ENCODE peak calls at places on chromosome 14, in six cellular contexts. One of them, this sample, is unnamed.

GRCh38 chr14:68235011-68235410 is 415.4 kb downstream of the RAD51B start:
- DNase-seq in GM12891: no peak
- DNase-seq in K562: no peak
- DNase-seq in HepG2: no peak
- DNase-seq in GM12878: no peak
- DNase-seq in SK-N-SH: no peak
- DNase-seq in this sample: no peak

GRCh38 chr14:33040548-33041140 is 102.0 kb downstream of the NPAS3 start:
- DNase-seq in GM12891: no peak
- DNase-seq in K562: no peak
- DNase-seq in HepG2: no peak
- DNase-seq in GM12878: peak
- DNase-seq in SK-N-SH: no peak
- DNase-seq in this sample: no peak

GRCh38 chr14:37027188-37027824 is 145.1 kb downstream of the SLC25A21 start:
- DNase-seq in GM12891: no peak
- DNase-seq in K562: no peak
- DNase-seq in HepG2: no peak
- DNase-seq in GM12878: no peak
- DNase-seq in SK-N-SH: no peak
- DNase-seq in this sample: no peak

GRCh38 chr14:24634158-24634557 is at the start of gene GZMB:
- DNase-seq in GM12891: no peak
- DNase-seq in K562: no peak
- DNase-seq in HepG2: no peak
- DNase-seq in GM12878: no peak
- DNase-seq in SK-N-SH: no peak
- DNase-seq in this sample: no peak

GRCh38 chr14:50062438-50063039 is 53.8 kb downstream of the VCPKMT start:
- DNase-seq in GM12891: no peak
- DNase-seq in K562: peak
- DNase-seq in HepG2: peak
- DNase-seq in GM12878: peak
- DNase-seq in SK-N-SH: peak
- DNase-seq in this sample: no peak

GRCh38 chr14:20626274-20626673 is 15.2 kb downstream of the OR6S1 start:
- DNase-seq in GM12891: no peak
- DNase-seq in K562: no peak
- DNase-seq in HepG2: no peak
- DNase-seq in GM12878: no peak
- DNase-seq in SK-N-SH: no peak
- DNase-seq in this sample: no peak

GRCh38 chr14:63276492-63277342 is 42.0 kb downstream of the GPHB5 start:
- DNase-seq in GM12891: peak
- DNase-seq in K562: peak
- DNase-seq in HepG2: peak
- DNase-seq in GM12878: no peak
- DNase-seq in SK-N-SH: peak
- DNase-seq in this sample: no peak

GRCh38 chr14:83779266-83779665 is 1750.7 kb upstream of the FLRT2 start:
- DNase-seq in GM12891: no peak
- DNase-seq in K562: no peak
- DNase-seq in HepG2: no peak
- DNase-seq in GM12878: no peak
- DNase-seq in SK-N-SH: no peak
- DNase-seq in this sample: no peak

GRCh38 chr14:68789798-68790655 is 2.8 kb downstream of the ZFP36L1 start:
- DNase-seq in GM12891: no peak
- DNase-seq in K562: no peak
- DNase-seq in HepG2: no peak
- DNase-seq in GM12878: no peak
- DNase-seq in SK-N-SH: no peak
- DNase-seq in this sample: no peak

GRCh38 chr14:22839159-22839779 is 2.9 kb downstream of the MMP14 start:
- DNase-seq in GM12891: no peak
- DNase-seq in K562: no peak
- DNase-seq in HepG2: no peak
- DNase-seq in GM12878: no peak
- DNase-seq in SK-N-SH: no peak
- DNase-seq in this sample: no peak

GRCh38 chr14:99853206-99853605 is 60.0 kb downstream of the EML1 start:
- DNase-seq in GM12891: no peak
- DNase-seq in K562: no peak
- DNase-seq in HepG2: no peak
- DNase-seq in GM12878: no peak
- DNase-seq in SK-N-SH: peak
- DNase-seq in this sample: no peak

GRCh38 chr14:68779761-68780323 is 13.0 kb downstream of the ZFP36L1 start:
- DNase-seq in GM12891: no peak
- DNase-seq in K562: no peak
- DNase-seq in HepG2: peak
- DNase-seq in GM12878: no peak
- DNase-seq in SK-N-SH: no peak
- DNase-seq in this sample: no peak

GRCh38 chr14:74765721-74766120 is 2.6 kb downstream of the YLPM1 start:
- DNase-seq in GM12891: no peak
- DNase-seq in K562: no peak
- DNase-seq in HepG2: no peak
- DNase-seq in GM12878: no peak
- DNase-seq in SK-N-SH: no peak
- DNase-seq in this sample: no peak

GRCh38 chr14:50116221-50116956 is at the start of gene VCPKMT:
- DNase-seq in GM12891: peak
- DNase-seq in K562: peak
- DNase-seq in HepG2: peak
- DNase-seq in GM12878: peak
- DNase-seq in SK-N-SH: peak
- DNase-seq in this sample: peak

GRCh38 chr14:64502476-64503183 is 1.0 kb downstream of the ZBTB25 start:
- DNase-seq in GM12891: no peak
- DNase-seq in K562: no peak
- DNase-seq in HepG2: no peak
- DNase-seq in GM12878: no peak
- DNase-seq in SK-N-SH: no peak
- DNase-seq in this sample: no peak
- TF ChIP-seq TAF1 in GM12891: no peak
- TF ChIP-seq TAF1 in K562: no peak
- TF ChIP-seq TAF1 in HepG2: no peak
- TF ChIP-seq TAF1 in GM12878: no peak
- TF ChIP-seq TAF1 in SK-N-SH: no peak
- TF ChIP-seq TAF1 in this sample: no peak

DNA sequence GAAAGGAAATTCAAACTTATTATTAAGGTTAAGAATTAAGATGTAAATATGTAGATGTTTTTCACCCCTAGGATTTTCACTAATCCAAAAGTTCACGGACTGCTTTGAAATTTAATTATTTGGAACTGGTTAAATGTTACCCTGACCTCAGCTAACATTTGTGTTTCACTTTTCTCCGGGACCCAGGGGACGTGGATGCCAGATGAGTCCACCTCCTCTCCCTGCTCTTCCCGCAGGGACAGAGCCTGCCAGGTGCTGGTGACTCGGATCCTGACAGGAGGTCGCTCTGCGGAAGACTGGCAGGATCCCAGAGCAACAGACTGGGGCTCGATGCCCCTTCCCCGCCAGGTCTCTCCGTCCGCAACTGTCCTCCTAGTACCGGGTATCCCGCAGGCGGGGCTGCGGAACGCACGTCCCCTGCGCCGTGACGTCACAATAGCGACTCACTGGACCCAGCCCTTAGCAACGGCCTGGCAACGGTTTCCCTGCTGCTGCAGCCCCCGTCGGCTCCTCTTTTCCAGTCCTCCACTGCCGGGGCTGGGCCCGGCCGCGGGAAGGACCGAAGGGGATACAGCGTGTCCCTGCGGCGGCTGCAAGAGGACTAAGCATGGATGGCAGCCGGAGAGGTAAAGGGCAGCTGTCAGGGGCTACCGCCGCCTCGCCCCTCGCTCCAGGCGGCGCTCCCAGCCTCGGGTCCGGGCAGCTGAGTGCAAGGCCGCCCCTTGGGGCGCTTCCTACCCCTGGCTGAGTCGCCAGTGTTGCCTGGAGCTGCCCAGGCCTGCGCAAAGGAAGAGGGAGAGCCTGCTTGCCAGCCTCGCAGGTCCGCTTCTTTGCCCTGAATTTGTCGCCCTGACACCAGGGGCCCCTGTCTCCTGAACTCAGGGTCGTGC is at the start of gene SPATA7:
- DNase-seq in GM12891: peak
- DNase-seq in K562: peak
- DNase-seq in HepG2: peak
- DNase-seq in GM12878: peak
- DNase-seq in SK-N-SH: peak
- DNase-seq in this sample: peak
- TF ChIP-seq POLR2AphosphoS5 in GM12891: no peak
- TF ChIP-seq POLR2AphosphoS5 in K562: no peak
- TF ChIP-seq POLR2AphosphoS5 in HepG2: peak
- TF ChIP-seq POLR2AphosphoS5 in GM12878: peak
- TF ChIP-seq POLR2AphosphoS5 in SK-N-SH: peak
- TF ChIP-seq POLR2AphosphoS5 in this sample: no peak

DNA sequence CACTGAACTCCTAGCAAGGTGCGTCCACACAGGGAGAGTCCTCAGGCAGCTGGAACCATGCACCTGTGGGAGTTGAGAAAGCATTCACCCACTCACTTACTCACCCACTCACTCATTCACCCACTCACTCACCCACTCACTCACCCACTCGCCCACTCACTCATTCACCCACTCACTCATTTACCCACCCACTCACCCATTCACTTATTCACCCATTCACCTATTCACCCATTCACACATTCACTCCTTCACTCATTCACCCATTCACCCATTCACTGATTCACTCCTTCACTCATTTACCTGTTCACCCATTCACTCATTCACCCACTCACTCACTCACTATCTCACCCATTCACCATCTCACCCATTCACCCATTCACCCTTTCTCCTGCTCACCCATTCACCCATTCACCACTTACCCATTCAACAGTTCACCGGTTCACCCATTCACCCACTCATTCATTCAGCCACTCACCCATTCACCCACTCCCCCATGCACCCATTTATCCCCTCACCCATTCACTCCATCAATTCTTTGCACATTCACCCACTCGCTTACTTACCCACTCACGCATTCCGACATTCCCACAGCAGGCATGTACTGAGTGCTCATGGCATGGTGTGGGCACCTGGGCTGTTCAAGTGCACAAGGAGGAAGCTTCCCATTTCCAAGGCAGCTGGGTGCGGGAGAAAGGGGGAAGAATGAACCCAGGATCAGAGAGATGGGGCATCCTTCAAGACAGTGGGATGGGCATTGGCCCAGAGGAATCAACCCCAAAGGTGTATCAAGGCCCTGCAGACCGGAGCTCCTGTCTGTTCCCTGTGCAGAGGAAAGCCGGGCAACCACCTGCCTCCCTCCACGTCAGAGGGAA is 135.2 kb upstream of the C14orf180 start:
- DNase-seq in GM12891: no peak
- DNase-seq in K562: no peak
- DNase-seq in HepG2: no peak
- DNase-seq in GM12878: no peak
- DNase-seq in SK-N-SH: no peak
- DNase-seq in this sample: no peak
- TF ChIP-seq TAF1 in GM12891: no peak
- TF ChIP-seq TAF1 in K562: no peak
- TF ChIP-seq TAF1 in HepG2: no peak
- TF ChIP-seq TAF1 in GM12878: no peak
- TF ChIP-seq TAF1 in SK-N-SH: no peak
- TF ChIP-seq TAF1 in this sample: no peak

DNA sequence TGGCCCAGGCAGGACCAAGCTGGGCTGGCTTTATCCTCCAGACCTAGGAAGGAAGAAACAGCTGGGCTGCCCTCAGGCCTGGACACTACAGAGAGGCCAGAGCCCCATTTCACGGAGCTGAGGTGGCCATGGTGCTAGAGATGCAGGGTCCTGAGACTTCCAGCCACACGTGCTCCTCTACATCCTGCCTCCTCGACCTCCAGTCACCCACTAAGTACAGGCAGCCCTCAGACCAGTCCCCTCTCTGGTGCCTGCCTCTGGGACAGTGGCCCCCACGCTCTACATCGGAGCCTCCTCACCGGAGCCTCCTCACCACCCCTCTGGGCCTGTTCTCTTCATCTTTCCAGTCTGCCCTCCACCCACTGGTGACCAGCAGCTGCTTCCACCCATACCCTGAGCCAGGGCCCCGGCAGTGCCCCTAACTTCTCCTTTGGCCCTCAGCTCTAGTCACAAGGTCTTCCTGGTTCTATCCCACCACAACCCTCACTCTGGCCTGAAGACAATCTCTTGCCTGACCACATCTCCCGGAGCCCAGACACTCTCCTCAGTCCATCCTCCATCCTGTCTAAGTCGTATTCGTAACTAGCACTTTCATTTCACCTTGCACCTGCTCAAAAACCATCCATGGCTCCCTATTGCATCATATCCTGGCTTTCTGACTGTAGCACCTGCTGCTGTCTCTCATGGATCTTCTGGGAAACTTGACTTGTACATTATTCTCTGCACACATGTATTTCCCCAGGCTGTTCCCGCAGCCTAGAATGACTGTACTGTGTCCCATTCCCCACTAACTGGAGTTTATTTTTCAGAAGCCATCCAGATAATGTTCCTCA is 43.9 kb downstream of the DIO3 start:
- DNase-seq in GM12891: no peak
- DNase-seq in K562: no peak
- DNase-seq in HepG2: no peak
- DNase-seq in GM12878: no peak
- DNase-seq in SK-N-SH: no peak
- DNase-seq in this sample: no peak
- TF ChIP-seq POLR2AphosphoS5 in GM12891: no peak
- TF ChIP-seq POLR2AphosphoS5 in K562: no peak
- TF ChIP-seq POLR2AphosphoS5 in HepG2: no peak
- TF ChIP-seq POLR2AphosphoS5 in GM12878: no peak
- TF ChIP-seq POLR2AphosphoS5 in SK-N-SH: no peak
- TF ChIP-seq POLR2AphosphoS5 in this sample: no peak

This sample was measured in GM12892.